ENCODE peak calls at places on chromosomes 3 and 15, in six cellular contexts. A is astrocyte, H is M059J, J is AG10803, X is cardiac muscle cell, P is HEK293T. V is an unnamed sample.

GRCh38 chr3:36907911-36908646 is 36.8 kb downstream of the TRANK1 start:
- DNase-seq in H (peak; percentile 79), J (peak; percentile 44), P (no peak), X (no peak), A (peak; percentile 57), V (no peak)

GRCh38 chr3:39809181-39809994 is at the start of gene MYRIP:
- DNase-seq in P (peak; percentile 78), X (peak; percentile 91), J (peak; percentile 1), H (peak; percentile 10), A (no peak), V (peak; percentile 68)

GRCh38 chr3:39638286-39638685 is 170.8 kb downstream of the MOBP start:
- DNase-seq in J (no peak), H (peak; percentile 3), A (no peak), P (no peak), X (no peak), V (no peak)

GRCh38 chr3:29871087-29871486 is 590.2 kb downstream of the RBMS3 start:
- DNase-seq in J (no peak), X (no peak), P (peak; percentile 5), H (no peak), A (no peak), V (no peak)

GRCh38 chr3:189652042-189652441 is 20.9 kb downstream of the TP63 start:
- DNase-seq in J (peak; percentile 14), H (peak; percentile 27), P (peak; percentile 10), A (no peak), X (peak; percentile 22), V (peak; percentile 15)

GRCh38 chr3:75906555-75907112 is 121.3 kb upstream of the ZNF717 start:
- DNase-seq in P (peak; percentile 51), H (no peak), X (peak; percentile 81), J (peak; percentile 0), A (peak; percentile 22), V (no peak)

GRCh38 chr3:14082108-14082657 is 42.5 kb downstream of the CHCHD4 start:
- DNase-seq in H (no peak), J (no peak), X (no peak), P (no peak), A (no peak), V (no peak)

GRCh38 chr15:90367578-90367977 is 15.5 kb downstream of the ZNF774 start:
- DNase-seq in X (no peak), J (peak; percentile 72), A (peak; percentile 54), H (no peak), P (no peak), V (peak; percentile 56)

GRCh38 chr15:68427961-68428360 is 4.0 kb downstream of the ITGA11 start:
- DNase-seq in J (no peak), P (no peak), X (no peak), H (no peak), A (no peak), V (no peak)

GRCh38 chr15:50819344-50819743 is 53.8 kb upstream of the SPPL2A start:
- DNase-seq in X (no peak), J (no peak), P (no peak), H (no peak), A (no peak), V (no peak)

GRCh38 chr3:115783938-115784738 is 160.8 kb downstream of the GAP43 start:
- DNase-seq in P (peak; percentile 88), J (peak; percentile 88), X (peak; percentile 97), A (peak; percentile 89), H (peak; percentile 97), V (peak; percentile 75)

GRCh38 chr15:35351059-35351458 is 194.9 kb downstream of the DPH6 start:
- DNase-seq in A (no peak), H (no peak), X (no peak), P (no peak), J (no peak), V (no peak)

GRCh38 chr3:16548721-16549120 is 35.2 kb upstream of the RFTN1 start:
- DNase-seq in X (no peak), J (peak; percentile 79), A (peak; percentile 83), P (no peak), H (peak; percentile 79), V (no peak)

GRCh38 chr3:13452490-13453335 is 27.4 kb upstream of the HDAC11 start:
- DNase-seq in J (peak; percentile 60), X (peak; percentile 61), H (peak; percentile 67), P (peak; percentile 34), A (peak; percentile 30), V (peak; percentile 86)

GRCh38 chr3:108471346-108471935 is 39.0 kb downstream of the MYH15 start:
- DNase-seq in J (peak; percentile 25), X (no peak), P (no peak), H (peak; percentile 10), A (peak; percentile 12), V (no peak)

GRCh38 chr15:99537344-99537743 is 28.4 kb upstream of the MEF2A start:
- DNase-seq in X (no peak), P (no peak), A (peak; percentile 7), J (peak; percentile 43), H (no peak), V (peak; percentile 32)

GRCh38 chr15:38991126-38991525 is 426.5 kb upstream of the RASGRP1 start:
- DNase-seq in P (peak; percentile 12), J (peak; percentile 82), H (peak; percentile 73), X (peak; percentile 55), A (peak; percentile 42), V (peak; percentile 38)

GRCh38 chr3:134008630-134009156 is 21.0 kb downstream of the SLCO2A1 start:
- DNase-seq in J (peak; percentile 91), A (peak; percentile 98), X (no peak), H (peak; percentile 99), P (no peak), V (no peak)

GRCh38 chr15:98232761-98233160 is 272.3 kb downstream of the ARRDC4 start:
- DNase-seq in H (no peak), X (no peak), P (no peak), A (no peak), J (no peak), V (peak; percentile 15)

GRCh38 chr3:126342211-126342610 is 15.0 kb downstream of the KLF15 start:
- DNase-seq in P (no peak), X (no peak), A (no peak), H (no peak), J (no peak), V (no peak)